ENCODE peak calls at places on chromosomes 16 and 17, in seven cellular contexts. N is breast epithelium, J is transverse colon, K is adrenal gland, C is ovary, Q is A549, M is GM23248. G is an unnamed sample. For H3K9me3, the result is how much of the 10 kb centered on the place peaks cover.

GRCh38 chr17:42286411-42287295 is 1.6 kb upstream of the STAT5A start:
- DNase-seq in N (no peak), J (peak), K (no peak), C (no peak), Q (no peak), M (peak), G (peak)

GRCh38 chr16:50260206-50261159 is 5.9 kb upstream of the ADCY7 start:
- DNase-seq in N (no peak), J (no peak), K (no peak), C (no peak), Q (no peak), M (no peak), G (no peak)

GRCh38 chr16:86048221-86048620 is 149.3 kb downstream of the IRF8 start:
- DNase-seq in N (no peak), J (peak), K (no peak), C (no peak), Q (no peak), M (no peak), G (no peak)

GRCh38 chr16:57722651-57723050 is 12.9 kb upstream of the KATNB1 start:
- DNase-seq in N (no peak), J (no peak), K (no peak), C (no peak), Q (no peak), M (no peak), G (no peak)

GRCh38 chr16:87956169-87956770 is 5.0 kb downstream of the BANP start:
- DNase-seq in N (no peak), J (peak), K (peak), C (no peak), Q (no peak), M (peak), G (peak)

GRCh38 chr16:81036751-81037350 is 1.2 kb downstream of the ATMIN start:
- DNase-seq in N (no peak), J (no peak), K (no peak), C (no peak), Q (no peak), M (peak), G (no peak)

GRCh38 chr16:85746431-85747227 is 4.3 kb downstream of the C16orf74 start:
- DNase-seq in N (no peak), J (peak), K (no peak), C (no peak), Q (peak), M (peak), G (no peak)

GRCh38 chr16:27154573-27155521 is 48.5 kb upstream of the KDM8 start:
- DNase-seq in N (no peak), J (peak), K (peak), C (peak), Q (peak), M (peak), G (peak)

GRCh38 chr17:44086364-44087311 is 16.1 kb downstream of the G6PC3 start:
- DNase-seq in N (no peak), J (no peak), K (peak), C (peak), Q (peak), M (peak), G (no peak)

GRCh38 chr17:79353016-79353415 is 257.8 kb downstream of the RBFOX3 start:
- DNase-seq in N (no peak), J (no peak), K (no peak), C (no peak), Q (no peak), M (no peak), G (no peak)

GRCh38 chr16:6157806-6158205 is 1060.2 kb upstream of the EEF2KMT start:
- DNase-seq in N (no peak), J (no peak), K (no peak), C (no peak), Q (no peak), M (no peak), G (no peak)

GRCh38 chr17:63984206-63984605 is 11.5 kb upstream of the SCN4A start:
- DNase-seq in N (no peak), J (no peak), K (no peak), C (no peak), Q (no peak), M (peak), G (no peak)

GRCh38 chr17:37098910-37099664 is 150.3 kb downstream of the AATF start:
- DNase-seq in N (no peak), J (no peak), K (no peak), C (no peak), Q (no peak), M (peak), G (no peak)

GRCh38 chr16:57837305-57838125 is 35.2 kb upstream of the KIFC3 start:
- DNase-seq in N (no peak), J (no peak), K (no peak), C (no peak), Q (no peak), M (no peak), G (no peak)

GRCh38 chr16:28282045-28282444 is 10.3 kb upstream of the SBK1 start:
- DNase-seq in N (no peak), J (no peak), K (no peak), C (no peak), Q (no peak), M (no peak), G (no peak)

GRCh38 chr17:74652020-74652419 is 28.5 kb upstream of the CD300E start:
- DNase-seq in N (no peak), J (no peak), K (no peak), C (no peak), Q (no peak), M (no peak), G (no peak)

GRCh38 chr17:63675607-63676539 is 24.1 kb downstream of the LIMD2 start:
- DNase-seq in N (peak), J (peak), K (peak), C (peak), Q (no peak), M (peak), G (peak)

GRCh38 chr17:69602969-69603368 is 188.5 kb downstream of the MAP2K6 start:
- DNase-seq in N (no peak), J (no peak), K (no peak), C (no peak), Q (no peak), M (no peak), G (no peak)

GRCh38 chr16:87960851-87961250 is 9.6 kb downstream of the BANP start:
- DNase-seq in N (no peak), J (no peak), K (no peak), C (no peak), Q (no peak), M (no peak), G (no peak)

GRCh38 chr17:75814900-75815373 is 29.3 kb downstream of the UNC13D start:
- DNase-seq in N (no peak), J (no peak), K (peak), C (no peak), Q (no peak), M (peak), G (peak)

GRCh38 chr17:39704821-39705551 is 5.1 kb downstream of the ERBB2 start:
- DNase-seq in N (no peak), J (no peak), K (no peak), C (no peak), Q (peak), M (peak), G (peak)

DNA sequence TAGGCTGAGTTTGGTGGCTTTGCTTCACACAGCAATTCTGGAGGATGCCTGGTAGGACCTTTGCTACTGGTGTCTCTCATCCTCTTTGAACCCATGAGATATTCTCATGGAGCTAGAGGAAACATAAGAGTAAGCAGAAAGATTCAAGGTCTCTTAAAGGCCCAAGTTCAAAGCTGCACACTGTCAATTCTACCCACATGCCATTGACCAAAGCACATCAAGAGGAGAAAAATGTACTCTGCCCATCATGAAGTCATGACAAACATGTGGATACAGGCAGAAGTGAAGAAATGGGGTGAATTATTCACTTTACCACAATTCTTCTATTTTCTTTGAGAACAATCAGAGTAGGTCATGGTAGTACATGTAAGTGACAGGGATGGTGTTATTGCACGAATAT is 13.1 kb downstream of the SKA2 start:
- DNase-seq in N (no peak), J (no peak), K (no peak), C (no peak), Q (no peak), M (no peak), G (no peak)
- H3K27ac ChIP-seq in N (no peak), J (no peak), K (no peak), C (no peak), Q (no peak), M (no peak), G (no peak)

GRCh38 chr16:3304370-3304769 is 860 bp downstream of the TIGD7 start:
- DNase-seq in N (no peak), J (no peak), K (no peak), C (no peak), Q (no peak), M (peak), G (no peak)
- H3K9me3 ChIP-seq in N (half or more), J (half or more), K (under half), C (under half), Q (half or more), M (under half), G (under half)

GRCh38 chr17:59367657-59368045 is 36.2 kb downstream of the YPEL2 start:
- DNase-seq in N (no peak), J (no peak), K (no peak), C (no peak), Q (no peak), M (peak), G (no peak)

GRCh38 chr17:59366773-59367656 is 35.6 kb downstream of the YPEL2 start:
- DNase-seq in N (no peak), J (peak), K (peak), C (peak), Q (no peak), M (peak), G (no peak)

GRCh38 chr17:59362811-59363205 is 31.4 kb downstream of the YPEL2 start:
- DNase-seq in N (no peak), J (no peak), K (no peak), C (no peak), Q (no peak), M (no peak), G (no peak)

GRCh38 chr17:59366040-59366757 is 34.7 kb downstream of the YPEL2 start:
- DNase-seq in N (no peak), J (no peak), K (no peak), C (no peak), Q (no peak), M (no peak), G (no peak)

GRCh38 chr17:59365383-59365981 is 34.0 kb downstream of the YPEL2 start:
- DNase-seq in N (no peak), J (no peak), K (peak), C (no peak), Q (no peak), M (no peak), G (no peak)
- H3K27ac ChIP-seq in N (peak), J (peak), K (peak), C (peak), Q (no peak), M (no peak), G (peak)

DNA sequence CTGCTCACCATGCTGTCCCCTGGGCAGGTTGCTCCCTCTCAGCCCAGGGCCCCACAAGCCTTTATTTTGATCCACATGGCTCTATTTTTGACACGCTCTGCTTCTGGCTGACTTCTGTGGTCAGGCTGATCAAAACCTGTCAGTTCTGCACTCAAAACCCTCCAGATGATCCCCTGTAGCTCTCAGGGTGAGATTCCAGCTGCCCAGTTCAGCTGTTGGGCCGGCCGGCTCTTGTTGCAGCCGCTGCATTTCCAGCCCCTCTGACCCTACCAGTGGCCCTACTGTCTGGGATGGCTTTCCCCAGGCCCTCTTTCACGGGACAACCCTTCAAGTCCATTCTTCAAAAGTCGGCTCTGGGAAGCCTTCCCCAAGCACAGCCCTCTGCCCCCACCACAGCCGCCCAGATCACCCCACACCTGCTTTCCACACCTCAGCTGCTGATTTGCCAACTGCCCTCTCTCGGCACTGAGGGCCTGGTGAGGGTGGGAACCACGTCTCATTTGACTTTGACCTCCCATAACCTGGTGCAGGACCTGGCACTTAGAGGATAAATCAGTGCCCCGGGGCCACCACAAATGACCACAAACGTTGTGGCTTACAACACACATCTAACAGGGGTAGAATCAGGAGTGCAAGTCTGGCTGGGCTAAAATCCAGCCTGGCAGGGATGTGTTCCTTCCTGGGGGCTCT is 16.3 kb upstream of the CACNG4 start:
- DNase-seq in N (no peak), J (no peak), K (no peak), C (no peak), Q (no peak), M (no peak), G (no peak)
- H3K9me3 ChIP-seq in N (under half), J (under half), K (under half), C (under half), Q (under half), M (under half), G (under half)

GRCh38 chr17:57873261-57874057 is 23.6 kb upstream of the MRPS23 start:
- DNase-seq in N (no peak), J (no peak), K (no peak), C (no peak), Q (no peak), M (no peak), G (no peak)
- H3K27ac ChIP-seq in N (peak), J (peak), K (peak), C (no peak), Q (peak), M (peak), G (peak)

DNA sequence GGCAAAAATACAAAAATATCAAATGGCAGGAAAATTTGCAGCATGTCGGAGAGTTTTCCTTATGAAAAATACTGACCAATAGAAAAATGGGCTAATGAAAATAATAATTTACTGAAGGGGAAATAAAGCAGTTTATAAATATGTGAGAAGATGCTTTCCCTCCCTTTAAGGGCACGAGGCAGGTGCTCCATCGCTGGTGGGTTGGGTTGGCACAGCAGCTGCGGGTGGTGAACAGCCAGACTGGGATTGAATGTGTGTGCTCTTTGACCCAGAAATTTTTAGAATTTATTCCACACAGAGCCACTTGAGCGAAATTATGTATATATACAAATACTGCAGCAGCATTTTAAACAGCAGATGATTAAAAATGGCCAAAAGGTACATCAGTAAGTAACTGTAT is 109.1 kb upstream of the ZNF750 start:
- DNase-seq in N (no peak), J (no peak), K (no peak), C (no peak), Q (no peak), M (no peak), G (no peak)
- H3K9me3 ChIP-seq in N (under half), J (under half), K (under half), C (under half), Q (half or more), M (under half), G (under half)

GRCh38 chr16:2720063-2720455 is at the start of gene PRSS27:
- DNase-seq in N (no peak), J (peak), K (no peak), C (no peak), Q (no peak), M (no peak), G (no peak)
- H3K27ac ChIP-seq in N (peak), J (peak), K (peak), C (no peak), Q (peak), M (no peak), G (peak)

GRCh38 chr16:73735018-73735417 is 561.6 kb upstream of the PSMD7 start:
- DNase-seq in N (no peak), J (no peak), K (no peak), C (no peak), Q (no peak), M (peak), G (no peak)
- H3K9me3 ChIP-seq in N (under half), J (under half), K (under half), C (under half), Q (under half), M (under half), G (under half)

GRCh38 chr16:70694517-70695218 is 8.8 kb upstream of the MTSS2 start:
- DNase-seq in N (no peak), J (no peak), K (peak), C (no peak), Q (no peak), M (peak), G (no peak)
- H3K27ac ChIP-seq in N (peak), J (peak), K (peak), C (peak), Q (peak), M (peak), G (peak)

DNA sequence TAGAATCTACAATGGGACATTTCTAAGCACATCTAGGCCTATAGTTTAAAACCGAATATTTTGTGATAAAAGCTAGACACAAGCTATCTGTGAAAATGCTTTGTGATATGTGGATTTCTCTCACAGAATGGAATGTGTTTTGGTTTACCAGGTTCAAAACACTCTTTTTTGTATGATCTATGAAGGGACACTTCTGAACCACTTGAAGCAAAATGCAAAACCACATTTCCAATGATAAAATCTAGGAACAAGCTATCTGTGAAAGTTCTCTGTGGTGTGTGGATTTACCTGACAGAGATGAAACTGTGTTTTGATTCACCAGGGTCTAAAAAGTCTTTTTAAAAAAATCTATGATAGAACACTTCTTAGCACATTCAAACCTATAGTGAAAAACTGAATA is 2192.4 kb downstream of the TP53TG3F start:
- DNase-seq in N (no peak), J (no peak), K (no peak), C (no peak), Q (no peak), M (no peak), G (no peak)
- H3K9me3 ChIP-seq in N (under half), J (under half), K (under half), C (under half), Q (under half), M (under half), G (under half)